ENCODE peak calls at places on chromosomes 2 and 18, in seven cellular contexts. I, Z, J, Y, Q, M and N are unnamed samples.

GRCh38 chr2:148756292-148756975 is 111.9 kb downstream of the EPC2 start:
- DNase-seq in Z (no peak), J (no peak), M (no peak), Q (no peak), I (peak), Y (no peak), N (no peak)

GRCh38 chr2:55862673-55863390 is 60.8 kb downstream of the EFEMP1 start:
- DNase-seq in M (no peak), Z (no peak), J (peak), I (no peak), Y (no peak), Q (no peak), N (no peak)

GRCh38 chr2:181894381-181894780 is 2.9 kb downstream of the ITPRID2 start:
- DNase-seq in Q (no peak), M (no peak), J (no peak), I (no peak), Z (no peak), Y (no peak), N (no peak)

GRCh38 chr18:1133541-1133940 is 228.9 kb downstream of the ADCYAP1 start:
- DNase-seq in Y (no peak), M (no peak), Z (no peak), I (no peak), Q (no peak), J (no peak), N (no peak)

GRCh38 chr2:225328192-225328591 is 71.3 kb upstream of the NYAP2 start:
- DNase-seq in M (no peak), J (no peak), I (peak), Y (no peak), Q (no peak), Z (no peak), N (no peak)

GRCh38 chr2:234060236-234060635 is 9.7 kb downstream of the SPP2 start:
- DNase-seq in M (no peak), J (no peak), Q (no peak), Y (no peak), Z (no peak), I (no peak), N (no peak)

GRCh38 chr2:196088209-196088608 is 19.6 kb upstream of the DNAH7 start:
- DNase-seq in M (no peak), Y (no peak), I (peak), Z (no peak), J (no peak), Q (no peak), N (no peak)

GRCh38 chr2:46278952-46279351 is 18.3 kb upstream of the EPAS1 start:
- DNase-seq in Z (no peak), Q (no peak), M (no peak), Y (no peak), J (no peak), I (no peak), N (no peak)

GRCh38 chr2:201933792-201934229 is 99.8 kb upstream of the FZD7 start:
- DNase-seq in Z (no peak), J (no peak), Y (peak), I (no peak), M (no peak), Q (no peak), N (no peak)

GRCh38 chr2:96549967-96550786 is 13.6 kb downstream of the ARID5A start:
- DNase-seq in I (peak), M (no peak), Z (peak), J (peak), Q (peak), Y (peak), N (no peak)

GRCh38 chr2:79085382-79085781 is 2.4 kb downstream of the REG1B start:
- DNase-seq in Y (no peak), J (no peak), Z (no peak), M (no peak), Q (no peak), I (no peak), N (no peak)

GRCh38 chr2:43305537-43305936 is 79.1 kb upstream of the ZFP36L2 start:
- DNase-seq in I (no peak), Q (no peak), Z (no peak), J (no peak), Y (no peak), M (no peak), N (no peak)

GRCh38 chr2:95291222-95291621 is 5.9 kb upstream of the KCNIP3 start:
- DNase-seq in Y (no peak), Q (no peak), J (no peak), Z (no peak), I (no peak), M (no peak), N (no peak)

GRCh38 chr2:163729874-163730273 is 5.9 kb downstream of the FIGN start:
- DNase-seq in Y (no peak), Z (no peak), J (no peak), Q (no peak), M (no peak), I (no peak), N (no peak)

DNA sequence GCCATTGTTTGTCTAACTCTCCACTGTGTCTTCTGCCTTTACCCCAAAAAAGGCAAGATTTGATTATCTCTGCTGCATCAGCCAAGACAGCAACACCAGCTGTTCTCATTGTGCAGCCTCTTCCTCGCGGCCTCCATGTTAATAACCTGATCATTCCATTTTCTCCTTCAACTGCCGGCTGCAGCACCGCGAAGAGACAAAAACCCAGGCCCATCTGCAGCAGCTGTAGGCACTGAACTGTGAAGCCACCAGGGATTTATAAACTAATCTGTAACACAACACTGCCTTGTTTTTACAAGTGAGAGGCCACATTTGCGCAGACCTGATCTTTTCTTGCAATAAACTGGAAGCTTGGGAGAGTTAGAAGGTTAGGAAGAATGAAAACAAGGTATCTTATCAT is 147.8 kb downstream of the SATB2 start:
- DNase-seq in Y (no peak), Z (no peak), I (no peak), J (no peak), Q (no peak), M (no peak), N (no peak)
- TF ChIP-seq JUND in Y (no peak), Z (no peak), I (no peak), J (no peak), Q (no peak), M (no peak), N (no peak)

DNA sequence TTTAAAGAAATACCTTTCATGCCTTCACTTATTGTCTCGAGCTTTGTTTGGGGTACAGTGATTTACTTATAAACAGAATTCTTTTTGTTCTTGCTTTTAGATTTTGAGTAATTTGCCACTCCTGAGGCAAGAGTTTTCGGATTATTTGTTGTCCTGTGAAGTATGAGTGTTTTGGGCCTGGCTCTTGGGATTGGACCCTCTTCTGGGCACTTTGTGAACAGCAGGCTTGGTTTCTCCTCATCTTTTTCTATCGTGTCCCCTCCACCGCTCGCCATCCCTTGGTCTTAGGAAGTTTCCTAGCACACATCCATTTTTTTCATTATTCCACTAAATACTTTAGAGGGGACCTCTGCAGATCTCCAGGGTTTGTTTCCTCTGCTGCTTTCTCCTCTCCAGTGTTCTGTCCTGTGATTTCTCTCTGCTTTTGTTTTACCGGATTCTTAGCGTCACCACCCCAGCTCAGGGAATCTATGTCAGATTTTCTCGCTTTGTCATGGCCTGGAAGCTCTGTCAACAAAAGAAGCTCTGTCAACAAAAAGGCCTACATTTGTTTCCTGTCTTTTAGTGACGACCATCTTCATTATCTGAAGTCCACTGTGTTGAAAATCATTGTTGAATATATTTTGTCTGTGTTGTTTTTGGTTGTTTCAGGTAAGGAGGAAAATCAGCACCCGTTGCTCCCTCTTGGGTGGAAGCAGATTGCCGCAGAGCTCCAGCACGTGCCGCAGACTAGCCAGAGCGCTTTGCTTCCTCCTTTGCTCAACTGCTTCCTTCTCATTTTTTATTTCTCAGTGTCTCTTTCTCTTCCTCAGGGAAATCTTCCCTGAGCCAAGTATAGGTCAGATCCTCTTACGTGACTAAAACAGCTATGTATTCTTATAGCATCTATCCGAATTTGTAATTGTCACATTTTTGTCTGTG is 27.8 kb downstream of the ANKRD62 start:
- DNase-seq in I (peak), Y (no peak), J (peak), M (no peak), Z (peak), Q (no peak), N (peak)
- TF ChIP-seq JUND in I (no peak), Y (no peak), J (no peak), M (no peak), Z (no peak), Q (no peak), N (no peak)

GRCh38 chr18:74251297-74252031 is 40.3 kb downstream of the CYB5A start:
- DNase-seq in Z (no peak), Y (no peak), M (no peak), I (peak), Q (no peak), J (peak), N (no peak)

GRCh38 chr18:74252032-74252380 is 39.8 kb downstream of the CYB5A start:
- DNase-seq in Q (no peak), J (no peak), Y (no peak), I (no peak), M (no peak), Z (no peak), N (no peak)

GRCh38 chr18:74248189-74248975 is 43.4 kb downstream of the CYB5A start:
- DNase-seq in Z (no peak), J (no peak), M (no peak), Y (no peak), Q (no peak), I (no peak), N (no peak)

GRCh38 chr18:74250131-74250530 is 41.6 kb downstream of the CYB5A start:
- DNase-seq in Q (no peak), I (no peak), M (no peak), Y (no peak), J (no peak), Z (no peak), N (no peak)

DNA sequence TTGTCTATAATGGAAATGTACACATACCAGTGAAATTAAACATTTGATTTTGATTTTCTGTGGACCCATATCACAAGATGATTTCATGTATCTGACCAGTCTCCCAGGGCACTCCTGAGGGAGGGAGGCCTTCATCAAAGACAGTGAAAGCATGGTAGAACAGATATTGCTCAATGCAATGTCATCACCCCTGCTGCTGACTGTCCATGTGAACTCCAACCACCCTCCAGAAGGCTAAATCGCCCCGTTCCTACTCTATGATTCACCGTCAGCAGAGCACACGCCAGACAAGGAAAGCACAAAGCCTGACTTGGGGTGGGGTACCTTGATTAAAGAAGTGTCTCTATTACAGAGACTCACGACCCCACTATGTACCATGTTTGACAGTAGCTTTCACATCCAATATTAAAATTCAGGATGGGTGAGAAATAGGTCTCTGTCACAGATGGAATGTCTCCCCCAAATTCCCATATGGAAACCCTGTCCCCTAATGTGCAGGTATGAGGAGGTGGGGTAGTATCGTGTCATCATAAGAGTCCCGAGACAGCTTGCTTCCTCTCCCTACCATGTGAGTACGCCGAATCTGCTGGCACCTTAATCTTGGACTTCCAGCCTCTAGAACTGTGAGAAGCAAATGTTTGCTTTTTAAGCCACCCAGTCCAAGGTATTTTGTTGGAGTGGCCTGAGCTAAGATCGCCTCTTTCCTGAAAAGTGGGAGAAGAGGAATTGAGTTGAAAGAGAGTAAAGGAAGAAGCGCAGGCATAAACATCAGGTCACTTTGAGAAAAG is 42.4 kb downstream of the CYB5A start:
- DNase-seq in Z (no peak), Y (no peak), Q (no peak), M (no peak), I (peak), J (peak), N (no peak)
- TF ChIP-seq JUND in Z (no peak), Y (no peak), Q (no peak), M (no peak), I (peak), J (no peak), N (no peak)

GRCh38 chr2:232777278-232777677 is 913 bp upstream of the KCNJ13 start:
- DNase-seq in I (no peak), Z (no peak), Y (no peak), J (no peak), Q (no peak), M (no peak), N (no peak)

GRCh38 chr2:232776435-232776834 is at the start of gene KCNJ13:
- DNase-seq in Y (no peak), Z (no peak), I (no peak), Q (no peak), J (no peak), M (no peak), N (peak)

GRCh38 chr2:232781765-232782164 is 5.4 kb upstream of the KCNJ13 start:
- DNase-seq in M (peak), Z (no peak), Y (peak), J (no peak), I (peak), Q (no peak), N (peak)

GRCh38 chr2:232779935-232780334 is 3.6 kb upstream of the KCNJ13 start:
- DNase-seq in Q (no peak), M (no peak), Z (no peak), I (no peak), J (no peak), Y (no peak), N (no peak)

DNA sequence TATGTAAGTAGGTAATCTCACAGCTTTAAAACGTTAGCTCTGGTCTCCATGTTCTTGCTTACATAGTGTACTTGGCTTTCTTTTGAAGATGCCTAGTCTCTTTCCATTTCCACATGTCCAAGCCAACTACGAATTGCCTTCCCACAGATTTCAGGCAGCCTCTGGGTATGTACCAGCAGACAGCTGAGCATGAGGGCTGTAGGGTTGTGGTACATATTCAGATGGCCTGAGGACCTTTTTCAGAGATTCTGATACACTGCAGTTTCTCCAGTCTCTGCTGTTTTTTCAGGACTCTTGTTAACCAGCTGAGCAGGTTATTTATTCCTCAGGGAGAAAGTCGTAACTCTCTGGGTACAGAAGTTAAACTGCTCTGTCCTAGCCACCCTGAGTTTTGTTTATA is 3.1 kb upstream of the KCNJ13 start:
- DNase-seq in I (no peak), Y (no peak), Q (no peak), J (no peak), M (no peak), Z (no peak), N (peak)
- TF ChIP-seq JUND in I (no peak), Y (no peak), Q (no peak), J (no peak), M (no peak), Z (no peak), N (no peak)

GRCh38 chr2:197675711-197676188 is 363 bp upstream of the RFTN2 start:
- DNase-seq in J (peak), I (no peak), Q (no peak), M (no peak), Z (no peak), Y (no peak), N (no peak)

GRCh38 chr2:197674546-197674945 is 841 bp downstream of the RFTN2 start:
- DNase-seq in M (no peak), I (no peak), Q (no peak), Z (no peak), Y (no peak), J (no peak), N (no peak)

GRCh38 chr2:197677056-197677455 is 1.7 kb upstream of the RFTN2 start:
- DNase-seq in M (no peak), I (no peak), Z (no peak), Q (no peak), J (no peak), Y (no peak), N (no peak)

GRCh38 chr2:197675246-197675645 is at the start of gene RFTN2:
- DNase-seq in Y (no peak), Q (no peak), Z (no peak), J (no peak), I (no peak), M (no peak), N (no peak)

DNA sequence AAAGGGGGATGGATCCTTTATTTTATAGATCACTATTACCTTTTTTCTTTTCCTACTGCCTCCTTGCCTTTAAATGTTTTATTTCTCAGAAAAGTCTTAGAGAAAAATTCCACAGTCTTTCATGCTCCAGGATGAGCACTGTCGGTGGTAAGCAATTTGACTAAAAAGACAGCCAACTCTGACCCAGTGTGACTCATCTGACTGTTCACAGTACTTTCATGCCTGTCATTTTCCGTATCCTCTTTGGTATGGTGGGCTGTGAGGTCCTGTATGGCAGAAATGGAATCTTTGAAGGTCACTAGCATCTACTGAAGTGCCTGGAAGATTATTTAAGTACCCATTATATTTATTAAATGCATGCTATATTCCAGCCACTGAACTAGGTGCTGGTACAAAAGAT is 2.1 kb upstream of the RFTN2 start:
- DNase-seq in Q (no peak), Z (no peak), J (no peak), I (no peak), Y (no peak), M (no peak), N (no peak)
- TF ChIP-seq JUND in Q (no peak), Z (no peak), J (no peak), I (no peak), Y (peak), M (no peak), N (no peak)

GRCh38 chr2:85132834-85133637 is at the start of gene TCF7L1:
- DNase-seq in Z (peak), J (peak), Y (peak), M (no peak), Q (peak), I (peak), N (peak)
- TF ChIP-seq JUND in Z (no peak), J (no peak), Y (no peak), M (no peak), Q (no peak), I (no peak), N (no peak)

GRCh38 chr2:157696036-157696435 is 67.4 kb upstream of the ACVR1C start:
- DNase-seq in I (no peak), J (no peak), Y (no peak), Z (no peak), Q (no peak), M (no peak), N (no peak)
- TF ChIP-seq JUND in I (no peak), J (no peak), Y (no peak), Z (no peak), Q (no peak), M (no peak), N (no peak)

GRCh38 chr2:54401592-54401991 is 54.5 kb upstream of the SPTBN1 start:
- DNase-seq in Z (no peak), I (no peak), Q (no peak), Y (no peak), J (no peak), M (no peak), N (no peak)

GRCh38 chr2:54406031-54406430 is 50.1 kb upstream of the SPTBN1 start:
- DNase-seq in Q (no peak), Z (no peak), M (no peak), Y (no peak), I (no peak), J (no peak), N (no peak)

GRCh38 chr2:54403512-54404238 is 52.5 kb upstream of the SPTBN1 start:
- DNase-seq in I (no peak), J (no peak), Q (no peak), Y (no peak), Z (no peak), M (no peak), N (no peak)

GRCh38 chr2:54404270-54404669 is 51.9 kb upstream of the SPTBN1 start:
- DNase-seq in J (no peak), Q (no peak), M (no peak), Z (no peak), I (no peak), Y (no peak), N (no peak)

DNA sequence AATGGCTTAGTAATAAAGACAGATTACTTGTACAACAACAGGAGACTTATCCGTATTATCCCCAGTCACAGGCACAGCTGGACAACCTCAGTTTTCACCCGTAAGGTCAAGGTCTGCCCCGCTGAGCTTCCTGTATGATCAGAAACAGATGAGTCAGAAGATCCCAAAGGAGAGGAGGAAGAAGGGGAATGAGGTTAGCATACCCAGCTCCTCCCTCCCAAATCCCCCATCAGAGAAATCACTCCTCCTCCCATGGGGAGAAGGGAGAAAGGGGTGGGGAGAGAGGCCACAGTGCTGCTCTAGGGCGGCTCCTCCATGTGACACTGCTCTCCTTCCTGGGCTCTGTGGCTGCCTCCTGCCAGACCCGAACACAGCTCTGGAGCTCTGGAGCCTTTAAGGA is 53.8 kb upstream of the SPTBN1 start:
- DNase-seq in J (peak), Z (no peak), M (no peak), Y (no peak), I (peak), Q (no peak), N (no peak)
- TF ChIP-seq JUND in J (no peak), Z (no peak), M (no peak), Y (no peak), I (no peak), Q (no peak), N (no peak)

GRCh38 chr2:152198499-152198898 is 22.9 kb upstream of the STAM2 start:
- DNase-seq in J (no peak), M (no peak), Z (no peak), I (peak), Q (no peak), Y (no peak), N (no peak)
- TF ChIP-seq JUND in J (no peak), M (no peak), Z (no peak), I (no peak), Q (no peak), Y (no peak), N (no peak)